ENCODE peak calls at places on chromosome 12, in six cellular contexts. X is IMR-90, T is foreskin fibroblast, G is Panc1, J is endodermal cell, M is WERI-Rb-1. K is an unnamed sample.

GRCh38 chr12:102596016-102596415 is 115.7 kb upstream of the IGF1 start:
- DNase-seq in X (no peak), T (no peak), G (no peak), J (no peak), M (no peak), K (no peak)

GRCh38 chr12:68222336-68222735 is 3.3 kb downstream of the IL26 start:
- DNase-seq in X (peak; percentile 58), T (no peak), G (no peak), J (no peak), M (no peak), K (peak; percentile 53)

GRCh38 chr12:123529636-123530035 is 3.9 kb downstream of the RILPL1 start:
- DNase-seq in X (no peak), T (no peak), G (no peak), J (no peak), M (no peak), K (no peak)

GRCh38 chr12:26810330-26810729 is 22.7 kb downstream of the ITPR2 start:
- DNase-seq in X (peak; percentile 87), T (peak; percentile 67), G (no peak), J (peak; percentile 67), M (no peak), K (peak; percentile 76)

GRCh38 chr12:65798903-65799302 is 25.4 kb upstream of the HMGA2 start:
- DNase-seq in X (no peak), T (no peak), G (no peak), J (peak; percentile 74), M (no peak), K (no peak)

GRCh38 chr12:68253504-68253903 is at the start of gene IL22:
- DNase-seq in X (no peak), T (no peak), G (no peak), J (no peak), M (no peak), K (no peak)

GRCh38 chr12:28568083-28568482 is 377.8 kb downstream of the CCDC91 start:
- DNase-seq in X (peak; percentile 95), T (peak; percentile 97), G (peak; percentile 30), J (no peak), M (peak; percentile 19), K (peak; percentile 99)

GRCh38 chr12:3972576-3972975 is 99.4 kb upstream of the PARP11 start:
- DNase-seq in X (no peak), T (no peak), G (no peak), J (no peak), M (no peak), K (no peak)

GRCh38 chr12:79001404-79001803 is 136.8 kb downstream of the SYT1 start:
- DNase-seq in X (no peak), T (no peak), G (no peak), J (no peak), M (no peak), K (no peak)

GRCh38 chr12:32558941-32559340 is 120.2 kb upstream of the DNM1L start:
- DNase-seq in X (peak; percentile 67), T (peak; percentile 65), G (no peak), J (no peak), M (no peak), K (peak; percentile 87)

GRCh38 chr12:30047499-30048262 is 263.9 kb upstream of the TMTC1 start:
- DNase-seq in X (peak; percentile 52), T (peak; percentile 56), G (no peak), J (no peak), M (no peak), K (peak; percentile 76)

GRCh38 chr12:78917513-78917912 is 52.9 kb downstream of the SYT1 start:
- DNase-seq in X (no peak), T (no peak), G (no peak), J (no peak), M (no peak), K (no peak)

GRCh38 chr12:43111608-43112007 is 440.4 kb downstream of the ADAMTS20 start:
- DNase-seq in X (peak; percentile 7), T (no peak), G (no peak), J (no peak), M (peak; percentile 6), K (no peak)

GRCh38 chr12:46210835-46211439 is 57.9 kb downstream of the SLC38A1 start:
- DNase-seq in X (no peak), T (no peak), G (no peak), J (no peak), M (no peak), K (no peak)

GRCh38 chr12:4069046-4070010 is 196.1 kb upstream of the PARP11 start:
- DNase-seq in X (no peak), T (no peak), G (no peak), J (no peak), M (no peak), K (peak; percentile 2)

GRCh38 chr12:26798669-26799068 is 34.3 kb downstream of the ITPR2 start:
- DNase-seq in X (no peak), T (no peak), G (no peak), J (no peak), M (no peak), K (no peak)

GRCh38 chr12:7877421-7877820 is 4.7 kb upstream of the SLC2A14 start:
- DNase-seq in X (no peak), T (no peak), G (no peak), J (no peak), M (no peak), K (no peak)

GRCh38 chr12:49131973-49132461 is 822 bp upstream of the TUBA1B start:
- DNase-seq in X (peak; percentile 50), T (peak; percentile 44), G (peak; percentile 46), J (no peak), M (peak; percentile 71), K (peak; percentile 76)

GRCh38 chr12:40903040-40903439 is 210.8 kb downstream of the CNTN1 start:
- DNase-seq in X (no peak), T (no peak), G (no peak), J (peak; percentile 56), M (no peak), K (no peak)

GRCh38 chr12:118103601-118104382 is at the start of gene VSIG10:
- DNase-seq in X (peak; percentile 53), T (peak; percentile 68), G (no peak), J (peak; percentile 93), M (peak; percentile 84), K (peak; percentile 51)

GRCh38 chr12:110079477-110080400 is 31.4 kb upstream of the C12orf76 start:
- DNase-seq in X (peak; percentile 39), T (no peak), G (no peak), J (no peak), M (no peak), K (no peak)

GRCh38 chr12:105644770-105645169 is 314.3 kb downstream of the C12orf75 start:
- DNase-seq in X (no peak), T (no peak), G (no peak), J (no peak), M (no peak), K (no peak)

GRCh38 chr12:105640780-105641179 is 310.3 kb downstream of the C12orf75 start:
- DNase-seq in X (no peak), T (no peak), G (no peak), J (no peak), M (no peak), K (no peak)

GRCh38 chr12:105637470-105637869 is 307.0 kb downstream of the C12orf75 start:
- DNase-seq in X (no peak), T (no peak), G (no peak), J (no peak), M (no peak), K (no peak)

GRCh38 chr12:105641742-105642141 is 311.3 kb downstream of the C12orf75 start:
- DNase-seq in X (peak; percentile 11), T (no peak), G (no peak), J (no peak), M (no peak), K (no peak)
- H3K4me3 ChIP-seq in X (no peak overlapping the region), T (no peak overlapping the region), G (no peak overlapping the region), J (no peak overlapping the region), M (no peak overlapping the region), K (no peak overlapping the region)

GRCh38 chr12:31218203-31219025 is 107.5 kb downstream of the SINHCAF start:
- DNase-seq in X (no peak), T (no peak), G (no peak), J (peak; percentile 76), M (no peak), K (no peak)

GRCh38 chr12:31214626-31215520 is 111.1 kb downstream of the SINHCAF start:
- DNase-seq in X (no peak), T (no peak), G (no peak), J (no peak), M (no peak), K (no peak)

GRCh38 chr12:31216479-31216878 is 109.5 kb downstream of the SINHCAF start:
- DNase-seq in X (no peak), T (no peak), G (no peak), J (no peak), M (no peak), K (no peak)

GRCh38 chr12:31217356-31218130 is 108.4 kb downstream of the SINHCAF start:
- DNase-seq in X (no peak), T (no peak), G (no peak), J (peak; percentile 76), M (no peak), K (peak; percentile 31)

DNA sequence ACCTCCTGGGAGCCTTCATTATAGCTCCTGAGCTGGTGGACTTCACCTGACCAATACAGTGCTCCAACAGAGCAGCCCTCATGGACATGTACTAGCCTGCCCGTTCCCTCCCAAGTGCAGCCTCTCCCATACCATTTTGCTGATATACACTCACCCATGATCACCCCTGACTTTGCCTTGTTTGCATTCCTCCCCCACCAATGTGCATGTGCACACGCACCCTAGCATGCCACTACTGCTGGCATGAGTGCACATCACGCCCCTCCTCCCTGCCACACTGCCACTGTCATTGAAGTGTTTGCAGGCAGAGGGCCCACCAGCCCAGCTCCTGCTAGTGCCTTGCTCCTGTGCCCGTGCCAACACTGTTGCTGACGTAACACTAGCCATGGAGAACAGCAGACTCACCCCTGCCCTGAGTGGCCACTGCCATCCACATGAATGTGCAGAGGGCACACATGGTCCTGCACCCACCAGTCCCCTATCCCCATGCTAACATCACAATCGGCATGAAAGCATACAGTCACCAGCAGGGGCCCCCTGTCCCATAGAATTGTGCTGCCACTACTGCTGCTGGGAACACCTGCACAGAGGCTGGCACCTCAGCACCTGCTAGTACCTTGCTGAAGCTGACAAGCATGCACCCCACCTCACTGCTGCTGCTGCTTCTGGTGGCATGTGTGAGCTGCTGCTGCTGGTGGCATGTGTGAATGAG is 110.3 kb downstream of the SINHCAF start:
- DNase-seq in X (no peak), T (no peak), G (no peak), J (peak; percentile 57), M (no peak), K (no peak)
- TF ChIP-seq CTCF in X (no peak), T (no peak), G (no peak), J (peak; percentile 67), M (peak; percentile 2), K (no peak)

DNA sequence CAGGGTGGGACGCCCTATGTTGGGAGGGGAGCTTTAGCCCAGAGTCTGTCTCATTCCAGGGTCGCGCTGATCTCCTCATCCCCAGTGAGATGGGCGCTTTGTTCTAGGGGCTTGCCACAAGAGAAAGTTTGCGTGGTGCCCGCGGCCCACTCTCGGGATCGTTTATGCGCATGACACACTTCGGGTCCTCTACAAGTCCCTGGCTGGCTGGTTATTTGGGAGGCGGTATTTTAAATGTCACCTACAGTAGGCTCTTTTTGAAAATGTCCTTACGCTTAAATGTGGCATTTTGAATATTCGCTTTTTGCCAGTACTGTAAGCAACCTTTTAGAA is 541 bp downstream of the GOLT1B start:
- DNase-seq in X (peak; percentile 34), T (peak; percentile 12), G (no peak), J (no peak), M (no peak), K (peak; percentile 31)
- H3K4me3 ChIP-seq in X (peak overlapping the region; percentile 60), T (peak overlapping the region; percentile 87), G (peak overlapping the region; percentile 88), J (peak overlapping the region; percentile 96), M (peak overlapping the region; percentile 86), K (peak overlapping the region; percentile 92)

DNA sequence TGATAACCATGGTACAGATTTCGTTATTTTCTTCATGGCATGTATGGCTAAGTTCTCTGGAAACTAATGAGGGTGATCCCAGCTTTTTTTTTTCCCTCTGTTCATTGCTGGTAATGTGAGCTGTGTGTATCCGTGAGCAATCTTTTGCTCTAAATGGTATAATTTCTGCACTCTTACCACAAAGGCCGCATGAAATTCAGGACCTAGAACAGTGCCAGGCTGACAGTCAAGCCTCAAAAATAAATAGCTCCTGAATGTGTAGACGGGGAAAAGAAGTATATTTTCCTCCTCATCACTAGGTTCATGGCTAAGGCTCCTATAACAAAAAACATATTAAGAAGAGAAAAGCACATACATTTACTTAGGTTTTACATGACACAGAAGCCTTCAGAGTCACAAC is 140.2 kb upstream of the RMST start:
- DNase-seq in X (no peak), T (no peak), G (no peak), J (no peak), M (no peak), K (no peak)
- TF ChIP-seq CTCF in X (no peak), T (no peak), G (no peak), J (no peak), M (no peak), K (no peak)

K was measured in fibroblast of mammary gland.